ENCODE peak calls at places on chromosomes 16 and 17, in eight cellular contexts. One of them, this sample, is unnamed.

GRCh38 chr16:16019488-16019887 is 70.1 kb downstream of the ABCC1 start:
- DNase-seq in thoracic aorta: peak; percentile 41
- DNase-seq in endothelial cell of umbilical vein: no peak
- DNase-seq in ovary: no peak
- DNase-seq in MM.1S: no peak
- DNase-seq in dorsolateral prefrontal cortex: no peak
- DNase-seq in CD8-positive, alpha-beta memory T cell: no peak
- DNase-seq in substantia nigra: no peak
- DNase-seq in this sample: no peak

GRCh38 chr17:20174588-20175265 is 165.6 kb downstream of the SPECC1 start:
- DNase-seq in thoracic aorta: no peak
- DNase-seq in endothelial cell of umbilical vein: no peak
- DNase-seq in ovary: no peak
- DNase-seq in MM.1S: no peak
- DNase-seq in dorsolateral prefrontal cortex: no peak
- DNase-seq in CD8-positive, alpha-beta memory T cell: no peak
- DNase-seq in substantia nigra: no peak
- DNase-seq in this sample: no peak

GRCh38 chr17:1590747-1591473 is 28.3 kb upstream of the PITPNA start:
- DNase-seq in thoracic aorta: no peak
- DNase-seq in endothelial cell of umbilical vein: no peak
- DNase-seq in ovary: no peak
- DNase-seq in MM.1S: no peak
- DNase-seq in dorsolateral prefrontal cortex: no peak
- DNase-seq in CD8-positive, alpha-beta memory T cell: no peak
- DNase-seq in substantia nigra: no peak
- DNase-seq in this sample: no peak

GRCh38 chr16:51952500-51952899 is 594.4 kb downstream of the TOX3 start:
- DNase-seq in thoracic aorta: no peak
- DNase-seq in endothelial cell of umbilical vein: no peak
- DNase-seq in ovary: no peak
- DNase-seq in MM.1S: no peak
- DNase-seq in dorsolateral prefrontal cortex: no peak
- DNase-seq in CD8-positive, alpha-beta memory T cell: no peak
- DNase-seq in substantia nigra: no peak
- DNase-seq in this sample: no peak

GRCh38 chr17:55577011-55577586 is 65.8 kb upstream of the SMIM36 start:
- DNase-seq in thoracic aorta: no peak
- DNase-seq in endothelial cell of umbilical vein: peak; percentile 61
- DNase-seq in ovary: peak; percentile 55
- DNase-seq in MM.1S: peak; percentile 45
- DNase-seq in dorsolateral prefrontal cortex: no peak
- DNase-seq in CD8-positive, alpha-beta memory T cell: no peak
- DNase-seq in substantia nigra: no peak
- DNase-seq in this sample: peak; percentile 78

GRCh38 chr16:80806957-80807356 is 2.6 kb upstream of the CDYL2 start:
- DNase-seq in thoracic aorta: no peak
- DNase-seq in endothelial cell of umbilical vein: peak; percentile 98
- DNase-seq in ovary: no peak
- DNase-seq in MM.1S: no peak
- DNase-seq in dorsolateral prefrontal cortex: no peak
- DNase-seq in CD8-positive, alpha-beta memory T cell: no peak
- DNase-seq in substantia nigra: no peak
- DNase-seq in this sample: no peak

GRCh38 chr16:79707867-79708266 is 107.3 kb upstream of the MAF start:
- DNase-seq in thoracic aorta: peak; percentile 47
- DNase-seq in endothelial cell of umbilical vein: no peak
- DNase-seq in ovary: peak; percentile 73
- DNase-seq in MM.1S: no peak
- DNase-seq in dorsolateral prefrontal cortex: no peak
- DNase-seq in CD8-positive, alpha-beta memory T cell: no peak
- DNase-seq in substantia nigra: no peak
- DNase-seq in this sample: peak; percentile 83

GRCh38 chr17:4485676-4486646 is 12.7 kb upstream of the SPNS2 start:
- DNase-seq in thoracic aorta: no peak
- DNase-seq in endothelial cell of umbilical vein: no peak
- DNase-seq in ovary: no peak
- DNase-seq in MM.1S: no peak
- DNase-seq in dorsolateral prefrontal cortex: no peak
- DNase-seq in CD8-positive, alpha-beta memory T cell: no peak
- DNase-seq in substantia nigra: no peak
- DNase-seq in this sample: no peak

GRCh38 chr16:2531696-2532493 is 687 bp upstream of the CEMP1 start:
- DNase-seq in thoracic aorta: peak; percentile 96
- DNase-seq in endothelial cell of umbilical vein: peak; percentile 96
- DNase-seq in ovary: peak; percentile 99
- DNase-seq in MM.1S: peak; percentile 99
- DNase-seq in dorsolateral prefrontal cortex: peak; percentile 96
- DNase-seq in CD8-positive, alpha-beta memory T cell: peak; percentile 97
- DNase-seq in substantia nigra: peak; percentile 80
- DNase-seq in this sample: peak; percentile 99

GRCh38 chr17:57852041-57852954 is 2.5 kb upstream of the MRPS23 start:
- DNase-seq in thoracic aorta: no peak
- DNase-seq in endothelial cell of umbilical vein: no peak
- DNase-seq in ovary: no peak
- DNase-seq in MM.1S: no peak
- DNase-seq in dorsolateral prefrontal cortex: no peak
- DNase-seq in CD8-positive, alpha-beta memory T cell: no peak
- DNase-seq in substantia nigra: no peak
- DNase-seq in this sample: no peak

GRCh38 chr17:43442711-43443110 is 41.1 kb upstream of the DHX8 start:
- DNase-seq in thoracic aorta: no peak
- DNase-seq in endothelial cell of umbilical vein: no peak
- DNase-seq in ovary: no peak
- DNase-seq in MM.1S: no peak
- DNase-seq in dorsolateral prefrontal cortex: no peak
- DNase-seq in CD8-positive, alpha-beta memory T cell: no peak
- DNase-seq in substantia nigra: no peak
- DNase-seq in this sample: no peak

GRCh38 chr17:66949501-66949900 is 15.0 kb upstream of the CACNG4 start:
- DNase-seq in thoracic aorta: no peak
- DNase-seq in endothelial cell of umbilical vein: no peak
- DNase-seq in ovary: no peak
- DNase-seq in MM.1S: no peak
- DNase-seq in dorsolateral prefrontal cortex: no peak
- DNase-seq in CD8-positive, alpha-beta memory T cell: no peak
- DNase-seq in substantia nigra: no peak
- DNase-seq in this sample: no peak

DNA sequence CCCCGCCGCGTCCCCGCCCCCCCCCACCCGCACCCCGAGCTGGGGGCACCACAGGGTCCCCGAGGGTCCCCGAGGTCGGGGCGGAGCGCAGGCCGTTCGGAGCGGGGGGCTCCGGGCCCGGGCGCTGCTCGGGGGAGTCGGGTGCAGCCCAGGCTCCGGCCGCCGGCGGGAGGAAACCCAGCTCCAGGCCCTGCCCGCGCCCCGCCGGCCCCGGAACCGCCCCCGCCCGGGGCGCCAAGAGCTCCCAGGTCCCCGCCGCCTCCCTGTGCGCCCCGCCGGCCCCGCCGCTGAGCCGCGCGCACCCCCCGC is 33.2 kb upstream of the RPH3AL start:
- DNase-seq in thoracic aorta: no peak
- DNase-seq in endothelial cell of umbilical vein: no peak
- DNase-seq in ovary: no peak
- DNase-seq in MM.1S: no peak
- DNase-seq in dorsolateral prefrontal cortex: no peak
- DNase-seq in CD8-positive, alpha-beta memory T cell: no peak
- DNase-seq in substantia nigra: no peak
- DNase-seq in this sample: no peak
- H3K27ac ChIP-seq in thoracic aorta: no peak overlapping the region
- H3K27ac ChIP-seq in endothelial cell of umbilical vein: no peak overlapping the region
- H3K27ac ChIP-seq in ovary: peak overlapping the region; percentile 50
- H3K27ac ChIP-seq in MM.1S: no peak overlapping the region
- H3K27ac ChIP-seq in dorsolateral prefrontal cortex: no peak overlapping the region
- H3K27ac ChIP-seq in CD8-positive, alpha-beta memory T cell: no peak overlapping the region
- H3K27ac ChIP-seq in substantia nigra: no peak overlapping the region
- H3K27ac ChIP-seq in this sample: peak overlapping the region; percentile 77

GRCh38 chr16:89036776-89037175 is 56.9 kb upstream of the ACSF3 start:
- DNase-seq in thoracic aorta: no peak
- DNase-seq in endothelial cell of umbilical vein: no peak
- DNase-seq in ovary: no peak
- DNase-seq in MM.1S: no peak
- DNase-seq in dorsolateral prefrontal cortex: no peak
- DNase-seq in CD8-positive, alpha-beta memory T cell: no peak
- DNase-seq in substantia nigra: no peak
- DNase-seq in this sample: no peak
- H3K27ac ChIP-seq in thoracic aorta: no peak overlapping the region
- H3K27ac ChIP-seq in endothelial cell of umbilical vein: no peak overlapping the region
- H3K27ac ChIP-seq in ovary: no peak overlapping the region
- H3K27ac ChIP-seq in MM.1S: no peak overlapping the region
- H3K27ac ChIP-seq in dorsolateral prefrontal cortex: no peak overlapping the region
- H3K27ac ChIP-seq in CD8-positive, alpha-beta memory T cell: no peak overlapping the region
- H3K27ac ChIP-seq in substantia nigra: no peak overlapping the region
- H3K27ac ChIP-seq in this sample: no peak overlapping the region

DNA sequence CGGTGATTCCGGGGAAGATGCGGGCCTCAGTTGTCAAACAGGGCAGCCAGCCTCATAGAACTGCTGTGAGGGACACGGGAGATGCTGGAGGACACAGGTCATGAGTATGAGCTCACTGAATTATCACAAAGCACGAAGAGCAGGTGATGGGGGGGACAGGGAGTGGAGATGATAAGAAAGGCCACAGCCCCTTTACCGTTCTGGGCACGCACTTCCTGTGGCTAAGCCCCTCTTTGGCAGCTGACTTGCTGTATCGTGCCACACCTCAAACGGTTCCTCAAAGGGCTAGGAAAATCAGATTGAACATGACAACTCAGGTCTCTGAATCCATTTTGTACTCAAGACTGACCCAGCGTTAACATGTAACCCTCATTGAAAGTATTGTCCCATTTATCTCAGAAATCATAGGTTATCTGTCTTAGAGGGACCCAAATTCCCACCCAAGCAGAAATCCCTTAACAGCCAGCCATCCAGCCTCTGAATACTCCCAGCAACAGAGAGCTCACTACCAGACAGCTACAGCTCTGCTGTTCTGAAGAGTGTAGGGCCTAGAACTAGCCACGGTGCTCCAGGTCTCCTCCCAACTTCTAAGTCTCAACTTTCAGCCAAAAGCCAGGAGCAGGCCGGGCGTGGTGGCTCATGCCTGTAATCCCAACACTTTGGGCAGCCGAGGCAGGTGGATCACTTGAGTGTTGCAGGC is 5.0 kb upstream of the SRL start:
- DNase-seq in thoracic aorta: no peak
- DNase-seq in endothelial cell of umbilical vein: no peak
- DNase-seq in ovary: no peak
- DNase-seq in MM.1S: no peak
- DNase-seq in dorsolateral prefrontal cortex: no peak
- DNase-seq in CD8-positive, alpha-beta memory T cell: no peak
- DNase-seq in substantia nigra: no peak
- DNase-seq in this sample: no peak
- H3K27ac ChIP-seq in thoracic aorta: no peak overlapping the region
- H3K27ac ChIP-seq in endothelial cell of umbilical vein: no peak overlapping the region
- H3K27ac ChIP-seq in ovary: no peak overlapping the region
- H3K27ac ChIP-seq in MM.1S: no peak overlapping the region
- H3K27ac ChIP-seq in dorsolateral prefrontal cortex: no peak overlapping the region
- H3K27ac ChIP-seq in CD8-positive, alpha-beta memory T cell: no peak overlapping the region
- H3K27ac ChIP-seq in substantia nigra: no peak overlapping the region
- H3K27ac ChIP-seq in this sample: peak overlapping the region; percentile 70

DNA sequence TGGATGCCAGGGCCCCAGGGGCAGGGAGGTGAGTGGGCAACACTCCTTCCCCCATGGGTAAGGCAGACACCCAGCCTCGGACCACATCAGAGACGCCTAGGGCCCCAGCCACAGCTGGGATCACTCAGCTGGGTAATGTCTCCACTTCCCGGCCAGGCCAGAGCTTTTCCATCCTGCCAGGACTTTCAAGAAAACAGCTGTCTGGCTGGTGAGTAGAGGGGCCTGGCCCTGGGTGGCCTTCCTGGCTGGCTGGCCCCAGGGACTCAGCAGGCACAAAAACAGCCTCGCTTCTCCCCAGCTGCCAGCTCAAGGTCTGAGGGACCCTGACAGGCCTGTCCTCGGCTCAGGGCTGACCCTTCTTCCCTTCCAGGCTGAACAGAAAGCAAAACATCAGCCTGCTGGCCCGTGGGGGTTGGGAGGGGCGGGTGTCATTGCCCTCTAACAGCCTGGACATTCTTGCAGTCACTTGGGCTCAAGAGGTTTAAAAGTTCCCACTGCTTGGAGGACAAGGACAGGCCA is 45.3 kb upstream of the JPH3 start:
- DNase-seq in thoracic aorta: no peak
- DNase-seq in endothelial cell of umbilical vein: no peak
- DNase-seq in ovary: peak; percentile 61
- DNase-seq in MM.1S: no peak
- DNase-seq in dorsolateral prefrontal cortex: no peak
- DNase-seq in CD8-positive, alpha-beta memory T cell: no peak
- DNase-seq in substantia nigra: no peak
- DNase-seq in this sample: peak; percentile 70
- H3K27ac ChIP-seq in thoracic aorta: peak overlapping the region; percentile 93
- H3K27ac ChIP-seq in endothelial cell of umbilical vein: no peak overlapping the region
- H3K27ac ChIP-seq in ovary: peak overlapping the region; percentile 73
- H3K27ac ChIP-seq in MM.1S: no peak overlapping the region
- H3K27ac ChIP-seq in dorsolateral prefrontal cortex: no peak overlapping the region
- H3K27ac ChIP-seq in CD8-positive, alpha-beta memory T cell: no peak overlapping the region
- H3K27ac ChIP-seq in substantia nigra: no peak overlapping the region
- H3K27ac ChIP-seq in this sample: peak overlapping the region; percentile 56

GRCh38 chr16:26863971-26864370 is 202.8 kb upstream of the C16orf82 start:
- DNase-seq in thoracic aorta: no peak
- DNase-seq in endothelial cell of umbilical vein: no peak
- DNase-seq in ovary: no peak
- DNase-seq in MM.1S: no peak
- DNase-seq in dorsolateral prefrontal cortex: no peak
- DNase-seq in CD8-positive, alpha-beta memory T cell: no peak
- DNase-seq in substantia nigra: no peak
- DNase-seq in this sample: no peak
- H3K27ac ChIP-seq in thoracic aorta: no peak overlapping the region
- H3K27ac ChIP-seq in endothelial cell of umbilical vein: no peak overlapping the region
- H3K27ac ChIP-seq in ovary: no peak overlapping the region
- H3K27ac ChIP-seq in MM.1S: no peak overlapping the region
- H3K27ac ChIP-seq in dorsolateral prefrontal cortex: no peak overlapping the region
- H3K27ac ChIP-seq in CD8-positive, alpha-beta memory T cell: no peak overlapping the region
- H3K27ac ChIP-seq in substantia nigra: no peak overlapping the region
- H3K27ac ChIP-seq in this sample: no peak overlapping the region

GRCh38 chr17:62965649-62966425 is at the start of gene TANC2:
- DNase-seq in thoracic aorta: peak; percentile 66
- DNase-seq in endothelial cell of umbilical vein: peak; percentile 81
- DNase-seq in ovary: peak; percentile 83
- DNase-seq in MM.1S: peak; percentile 75
- DNase-seq in dorsolateral prefrontal cortex: peak; percentile 66
- DNase-seq in CD8-positive, alpha-beta memory T cell: peak; percentile 77
- DNase-seq in substantia nigra: peak; percentile 92
- DNase-seq in this sample: peak; percentile 90
- H3K27ac ChIP-seq in thoracic aorta: peak within 1 kb of the TSS; percentile 76
- H3K27ac ChIP-seq in endothelial cell of umbilical vein: peak within 1 kb of the TSS; percentile 35
- H3K27ac ChIP-seq in ovary: peak within 1 kb of the TSS; percentile 62
- H3K27ac ChIP-seq in MM.1S: peak within 1 kb of the TSS; percentile 30
- H3K27ac ChIP-seq in dorsolateral prefrontal cortex: peak within 1 kb of the TSS; percentile 94
- H3K27ac ChIP-seq in CD8-positive, alpha-beta memory T cell: peak within 1 kb of the TSS; percentile 74
- H3K27ac ChIP-seq in substantia nigra: peak within 1 kb of the TSS; percentile 89
- H3K27ac ChIP-seq in this sample: peak within 1 kb of the TSS; percentile 79

DNA sequence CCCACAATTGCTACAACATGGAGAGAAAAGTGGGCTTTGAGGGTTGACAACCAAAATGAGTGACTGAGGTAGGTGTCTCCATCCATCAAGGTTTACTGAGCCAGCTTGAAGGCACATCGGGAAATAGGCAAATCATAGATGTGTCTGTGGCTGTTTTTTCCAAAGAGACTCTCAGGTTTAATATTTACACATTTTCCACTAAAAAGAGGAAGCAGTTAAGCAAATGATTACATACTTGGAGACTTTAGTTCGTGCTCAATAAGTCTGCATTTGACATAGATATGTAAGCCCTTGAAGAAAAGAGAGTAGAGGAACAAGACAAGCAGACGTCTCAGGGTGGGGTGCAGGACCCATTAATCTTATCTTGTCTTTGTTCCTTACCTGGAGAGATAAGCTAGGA is 148.9 kb upstream of the COX10 start:
- DNase-seq in thoracic aorta: no peak
- DNase-seq in endothelial cell of umbilical vein: no peak
- DNase-seq in ovary: no peak
- DNase-seq in MM.1S: no peak
- DNase-seq in dorsolateral prefrontal cortex: no peak
- DNase-seq in CD8-positive, alpha-beta memory T cell: no peak
- DNase-seq in substantia nigra: no peak
- DNase-seq in this sample: no peak
- H3K27ac ChIP-seq in thoracic aorta: no peak overlapping the region
- H3K27ac ChIP-seq in endothelial cell of umbilical vein: no peak overlapping the region
- H3K27ac ChIP-seq in ovary: no peak overlapping the region
- H3K27ac ChIP-seq in MM.1S: no peak overlapping the region
- H3K27ac ChIP-seq in dorsolateral prefrontal cortex: no peak overlapping the region
- H3K27ac ChIP-seq in CD8-positive, alpha-beta memory T cell: no peak overlapping the region
- H3K27ac ChIP-seq in substantia nigra: no peak overlapping the region
- H3K27ac ChIP-seq in this sample: no peak overlapping the region

This sample was measured in right atrium auricular region.